ENCODE peak calls at places on chromosomes 16 and 17, in four cellular contexts. G is EL, I is NT2/D1, N is AG04450. U is an unnamed sample.

GRCh38 chr16:10521681-10522274 is 58.6 kb downstream of the EMP2 start:
- DNase-seq in G (peak), I (peak), N (peak), U (peak)

GRCh38 chr16:10942352-10943297 is at the start of gene DEXI:
- DNase-seq in G (peak), I (peak), N (peak), U (peak)

GRCh38 chr16:47180073-47180472 is 36.3 kb upstream of the NETO2 start:
- DNase-seq in G (no peak), I (no peak), N (no peak), U (no peak)

GRCh38 chr16:81520560-81521135 is 76.0 kb downstream of the CMIP start:
- DNase-seq in G (no peak), I (no peak), N (no peak), U (no peak)

GRCh38 chr16:29009050-29009837 is 24.4 kb downstream of the LAT start:
- DNase-seq in G (no peak), I (no peak), N (no peak), U (no peak)

GRCh38 chr16:73387979-73388378 is 340.1 kb upstream of the ZFHX3 start:
- DNase-seq in G (no peak), I (no peak), N (no peak), U (no peak)

GRCh38 chr16:67562918-67563707 is 787 bp downstream of the CTCF start:
- DNase-seq in G (peak), I (peak), N (no peak), U (peak)

GRCh38 chr16:89450537-89450936 is 39.8 kb downstream of the ANKRD11 start:
- DNase-seq in G (no peak), I (no peak), N (no peak), U (no peak)

GRCh38 chr17:4409659-4410058 is 24.1 kb upstream of the SPNS3 start:
- DNase-seq in G (no peak), I (no peak), N (no peak), U (no peak)

GRCh38 chr16:80569440-80570105 is 28.8 kb downstream of the DYNLRB2 start:
- DNase-seq in G (peak), I (no peak), N (no peak), U (no peak)

GRCh38 chr17:49694847-49695697 is 12.7 kb downstream of the SLC35B1 start:
- DNase-seq in G (peak), I (no peak), N (no peak), U (peak)

GRCh38 chr17:44977065-44977464 is 9.0 kb upstream of the C1QL1 start:
- DNase-seq in G (no peak), I (no peak), N (no peak), U (no peak)

GRCh38 chr17:79026345-79027273 is 2.6 kb downstream of the C1QTNF1 start:
- DNase-seq in G (peak), I (no peak), N (no peak), U (peak)

GRCh38 chr16:17518441-17518840 is 47.7 kb upstream of the XYLT1 start:
- DNase-seq in G (peak), I (no peak), N (no peak), U (no peak)

GRCh38 chr17:77863814-77864161 is 94.7 kb upstream of the TNRC6C start:
- DNase-seq in G (no peak), I (no peak), N (no peak), U (no peak)

GRCh38 chr17:30225112-30225511 is 10.4 kb downstream of the SLC6A4 start:
- DNase-seq in G (no peak), I (no peak), N (no peak), U (no peak)

GRCh38 chr17:8226536-8227237 is 16.3 kb upstream of the AURKB start:
- DNase-seq in G (peak), I (no peak), N (peak), U (peak)

GRCh38 chr17:55348749-55349354 is 72.8 kb downstream of the MMD start:
- DNase-seq in G (peak), I (no peak), N (peak), U (peak)

GRCh38 chr16:12801511-12802042 is 2.1 kb downstream of the CPPED1 start:
- DNase-seq in G (peak), I (no peak), N (no peak), U (peak)

GRCh38 chr17:9958586-9959281 is 53.7 kb upstream of the RCVRN start:
- DNase-seq in G (no peak), I (no peak), N (no peak), U (no peak)

GRCh38 chr17:35283767-35284166 is 40.9 kb downstream of the SLFN5 start:
- DNase-seq in G (no peak), I (no peak), N (no peak), U (no peak)

GRCh38 chr17:46977750-46978488 is 1.1 kb downstream of the RPRML start:
- DNase-seq in G (no peak), I (no peak), N (no peak), U (no peak)

GRCh38 chr17:38705803-38706624 is 941 bp downstream of the MLLT6 start:
- DNase-seq in G (peak), I (no peak), N (no peak), U (peak)

GRCh38 chr16:53863861-53864260 is 159.9 kb downstream of the FTO start:
- DNase-seq in G (no peak), I (no peak), N (no peak), U (no peak)

GRCh38 chr16:49661465-49662187 is 194.3 kb downstream of the ZNF423 start:
- DNase-seq in G (no peak), I (no peak), N (no peak), U (no peak)

GRCh38 chr17:18314059-18314730 is 599 bp downstream of the TOP3A start:
- DNase-seq in G (peak), I (no peak), N (no peak), U (peak)

GRCh38 chr17:4856937-4857314 is 23.8 kb downstream of the MINK1 start:
- DNase-seq in G (no peak), I (no peak), N (no peak), U (no peak)

GRCh38 chr16:30028438-30029093 is 2.5 kb downstream of the TLCD3B start:
- DNase-seq in G (no peak), I (no peak), N (no peak), U (peak)

GRCh38 chr17:16988749-16989229 is 16.9 kb upstream of the TNFRSF13B start:
- DNase-seq in G (no peak), I (no peak), N (no peak), U (no peak)

GRCh38 chr16:82031116-82032084 is 3.7 kb upstream of the HSD17B2 start:
- DNase-seq in G (peak), I (peak), N (peak), U (peak)

GRCh38 chr16:19605701-19606100 is 50.2 kb downstream of the VPS35L start:
- DNase-seq in G (no peak), I (no peak), N (no peak), U (no peak)

U was measured in mesenchymal stem cell.